ENCODE peak calls at places on chromosomes 5 and 9, in eight cellular contexts. H is HepG2, P is endothelial cell, G is brain microvascular endothelial cell, Y is GM10248, O is psoas muscle, V is uterus, C is GM13977. F is an unnamed sample.

GRCh38 chr5:54944364-54944763 is 41.0 kb downstream of the ESM1 start:
- DNase-seq in C (peak), G (peak), O (no peak), P (peak), V (no peak), Y (peak), H (no peak), F (peak)

GRCh38 chr5:73591102-73591695 is 25.7 kb downstream of the UTP15 start:
- DNase-seq in H (peak), P (peak), O (no peak), Y (peak), C (peak), V (peak), G (peak), F (peak)

GRCh38 chr9:106324596-106325280 is 538.2 kb upstream of the ZNF462 start:
- DNase-seq in V (no peak), C (no peak), Y (no peak), H (no peak), P (no peak), O (no peak), G (no peak), F (no peak)

GRCh38 chr9:35341585-35341984 is 148.3 kb upstream of the RUSC2 start:
- DNase-seq in G (peak), V (peak), Y (no peak), C (no peak), H (no peak), P (no peak), O (peak), F (peak)

GRCh38 chr5:55187370-55187769 is 14.4 kb upstream of the CDC20B start:
- DNase-seq in Y (no peak), V (no peak), O (no peak), P (no peak), H (no peak), G (no peak), C (no peak), F (peak)

GRCh38 chr5:178793696-178794095 is 63.2 kb upstream of the ZNF354A start:
- DNase-seq in G (no peak), C (no peak), V (no peak), P (no peak), Y (no peak), O (no peak), H (no peak), F (no peak)

GRCh38 chr5:126354012-126354856 is 69.0 kb upstream of the GRAMD2B start:
- DNase-seq in G (peak), H (peak), O (no peak), C (peak), P (no peak), V (no peak), Y (peak), F (peak)

GRCh38 chr5:7745882-7746735 is 104.8 kb downstream of the CFAP90 start:
- DNase-seq in Y (peak), C (peak), V (peak), O (peak), H (peak), P (peak), G (peak), F (peak)

GRCh38 chr9:97682242-97682641 is 14.9 kb downstream of the XPA start:
- DNase-seq in O (no peak), C (no peak), P (no peak), V (no peak), G (no peak), Y (no peak), H (no peak), F (no peak)

GRCh38 chr9:94167055-94167346 is 82.7 kb downstream of the PTPDC1 start:
- DNase-seq in C (no peak), G (no peak), H (peak), Y (no peak), V (no peak), O (no peak), P (peak), F (no peak)

GRCh38 chr5:21424907-21425306 is 1428.2 kb downstream of the CDH12 start:
- DNase-seq in O (no peak), V (no peak), P (no peak), H (no peak), C (no peak), G (no peak), Y (no peak), F (no peak)

GRCh38 chr5:21419383-21419782 is 1431.4 kb upstream of the CDH18 start:
- DNase-seq in C (no peak), G (no peak), P (no peak), H (no peak), V (no peak), Y (no peak), O (no peak), F (no peak)
- TF ChIP-seq CTCF in C (no peak), G (no peak), P (peak), H (no peak), V (no peak), Y (no peak), O (no peak), F (no peak)

DNA sequence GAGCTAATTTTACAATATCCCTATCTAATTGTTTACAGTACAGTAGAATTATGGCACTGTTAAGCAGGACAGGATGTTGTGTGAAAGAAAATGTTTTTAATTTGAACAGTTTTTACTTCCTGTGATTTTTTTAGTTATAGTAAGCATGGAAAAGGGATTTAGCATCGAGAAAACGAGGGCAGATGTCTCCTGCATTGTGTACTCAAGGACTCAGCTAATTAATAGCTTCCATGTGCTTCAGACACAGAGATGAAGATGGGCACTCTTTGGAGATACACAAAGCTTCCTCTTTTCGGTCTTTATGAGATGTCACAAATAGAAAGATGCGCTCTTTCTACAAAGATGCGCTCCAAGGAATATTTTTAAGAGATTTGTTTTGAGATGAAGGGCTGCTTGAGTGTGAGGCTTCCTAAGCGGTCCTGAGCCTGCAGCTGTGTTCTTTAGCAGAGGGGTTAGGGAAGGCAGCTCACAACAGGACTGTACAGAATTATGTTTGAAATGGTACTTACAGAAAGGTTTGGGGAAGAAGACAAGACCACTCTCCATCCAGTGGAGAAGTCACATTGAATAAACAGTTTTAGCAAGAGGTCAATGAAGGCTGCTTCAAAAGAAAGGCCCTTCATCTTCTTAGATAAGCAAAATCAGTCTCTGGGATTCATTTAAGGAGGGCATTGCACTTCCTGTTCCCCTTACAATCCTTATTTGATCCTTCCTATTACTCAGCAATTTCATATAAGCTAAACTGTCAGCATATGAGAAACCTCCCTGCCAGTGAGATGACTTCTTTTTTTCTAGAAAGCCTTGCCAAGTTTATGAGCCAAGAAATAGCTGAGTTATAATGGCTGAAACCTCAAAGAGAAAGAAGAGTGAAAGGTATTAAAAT is 311.5 kb downstream of the EFNA5 start:
- DNase-seq in C (no peak), O (no peak), G (peak), H (no peak), P (no peak), Y (no peak), V (no peak), F (peak)
- TF ChIP-seq CTCF in C (no peak), O (no peak), G (no peak), H (no peak), P (no peak), Y (no peak), V (no peak), F (no peak)

GRCh38 chr9:4197548-4197947 is 102.3 kb downstream of the GLIS3 start:
- DNase-seq in C (peak), P (no peak), V (no peak), O (no peak), Y (no peak), G (no peak), H (peak), F (no peak)
- TF ChIP-seq CTCF in C (peak), P (peak), V (no peak), O (no peak), Y (peak), G (peak), H (peak), F (peak)

DNA sequence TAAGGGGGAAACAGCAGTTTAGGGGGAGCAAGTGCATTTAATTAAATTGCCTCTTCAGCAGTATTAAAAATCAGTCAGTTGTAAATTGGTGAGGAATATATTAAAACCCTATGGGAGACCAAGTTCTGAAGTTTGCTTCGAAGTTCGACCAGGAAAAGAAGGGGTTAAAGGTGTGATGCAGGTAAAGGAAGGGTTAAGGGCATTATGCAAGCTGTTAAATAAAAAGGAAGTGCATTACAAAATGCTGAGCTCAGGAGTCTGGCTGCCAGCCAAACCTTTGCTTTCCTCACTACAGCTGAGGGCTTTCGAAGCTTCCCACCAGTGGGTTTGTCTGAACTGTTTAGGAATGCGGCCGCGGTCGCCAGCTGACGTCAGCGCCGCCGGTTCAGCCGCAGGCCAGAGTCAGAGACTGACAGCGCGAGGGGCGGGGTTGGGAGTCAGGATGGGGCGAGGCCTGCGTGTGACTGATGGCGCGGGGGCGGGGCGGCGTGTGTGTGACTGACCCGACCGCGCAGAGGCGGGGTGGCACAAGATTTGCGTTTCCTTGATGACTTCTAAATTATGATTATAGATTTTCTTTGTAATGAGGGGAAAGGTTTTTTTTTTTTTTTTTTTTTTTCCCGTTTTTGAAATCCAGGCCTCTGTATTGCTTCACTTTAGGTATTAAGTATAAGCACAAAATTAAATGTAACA is 76.6 kb downstream of the ZSWIM6 start:
- DNase-seq in Y (peak), V (peak), P (peak), O (peak), H (peak), C (peak), G (peak), F (peak)
- TF ChIP-seq CTCF in Y (no peak), V (no peak), P (no peak), O (no peak), H (no peak), C (no peak), G (no peak), F (no peak)

DNA sequence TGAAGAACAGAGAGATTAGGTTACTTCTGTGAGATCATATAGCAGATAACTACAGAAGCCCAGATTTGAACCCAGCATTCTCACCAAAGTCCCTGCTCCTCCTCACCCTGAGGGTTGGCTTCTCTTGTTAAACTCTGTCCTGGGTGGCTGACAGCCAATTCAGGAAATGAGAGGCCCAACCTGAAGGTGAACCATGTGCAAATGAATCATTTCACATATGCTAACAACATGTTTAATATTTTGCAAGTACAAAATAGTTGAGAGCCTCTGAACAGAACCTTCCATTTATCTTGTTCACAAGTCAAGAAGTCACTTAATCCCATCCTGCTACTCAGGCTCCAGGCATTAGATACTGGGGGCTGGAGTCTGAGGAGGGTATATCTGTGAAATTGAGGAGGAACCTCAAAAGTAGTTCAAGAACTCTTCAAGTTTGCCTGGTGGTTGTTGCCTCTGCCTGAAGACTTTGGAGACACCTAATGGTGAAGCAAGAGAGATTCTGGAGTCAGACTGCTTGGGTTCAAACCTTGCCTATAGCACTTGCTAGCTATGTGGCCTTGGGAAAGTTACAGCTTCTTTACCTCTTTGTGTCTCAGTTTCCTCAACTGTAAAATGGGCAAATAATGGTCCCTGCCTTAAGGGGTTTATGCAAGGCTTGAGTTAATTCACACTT is 564.0 kb downstream of the PSAT1 start:
- DNase-seq in C (no peak), Y (no peak), O (no peak), P (no peak), G (peak), V (no peak), H (no peak), F (peak)
- TF ChIP-seq CTCF in C (peak), Y (no peak), O (no peak), P (no peak), G (peak), V (no peak), H (no peak), F (no peak)

DNA sequence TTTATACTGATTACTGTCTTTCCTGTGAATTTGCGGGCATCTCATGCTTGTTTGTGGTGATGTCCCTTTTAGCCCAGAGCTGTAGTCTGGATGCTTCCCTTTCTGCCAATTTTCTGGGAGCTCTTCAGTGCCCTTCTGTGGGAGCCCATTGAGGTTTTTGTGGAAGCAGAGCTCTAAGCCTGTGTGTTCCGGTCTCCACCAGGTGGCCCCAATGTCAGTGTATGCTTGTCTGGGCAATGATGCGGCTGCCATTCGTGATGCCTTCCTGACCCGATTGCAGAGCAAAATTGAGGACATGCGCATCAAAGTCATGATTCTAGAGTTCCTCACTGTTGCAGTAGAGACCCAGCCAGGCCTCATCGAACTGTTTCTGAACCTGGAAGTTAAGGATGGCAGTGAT is 35.1 kb downstream of the SH3GLB2 start:
- DNase-seq in C (no peak), P (no peak), G (no peak), V (no peak), O (no peak), H (no peak), Y (no peak), F (peak)
- TF ChIP-seq CTCF in C (no peak), P (no peak), G (peak), V (no peak), O (peak), H (peak), Y (peak), F (peak)

DNA sequence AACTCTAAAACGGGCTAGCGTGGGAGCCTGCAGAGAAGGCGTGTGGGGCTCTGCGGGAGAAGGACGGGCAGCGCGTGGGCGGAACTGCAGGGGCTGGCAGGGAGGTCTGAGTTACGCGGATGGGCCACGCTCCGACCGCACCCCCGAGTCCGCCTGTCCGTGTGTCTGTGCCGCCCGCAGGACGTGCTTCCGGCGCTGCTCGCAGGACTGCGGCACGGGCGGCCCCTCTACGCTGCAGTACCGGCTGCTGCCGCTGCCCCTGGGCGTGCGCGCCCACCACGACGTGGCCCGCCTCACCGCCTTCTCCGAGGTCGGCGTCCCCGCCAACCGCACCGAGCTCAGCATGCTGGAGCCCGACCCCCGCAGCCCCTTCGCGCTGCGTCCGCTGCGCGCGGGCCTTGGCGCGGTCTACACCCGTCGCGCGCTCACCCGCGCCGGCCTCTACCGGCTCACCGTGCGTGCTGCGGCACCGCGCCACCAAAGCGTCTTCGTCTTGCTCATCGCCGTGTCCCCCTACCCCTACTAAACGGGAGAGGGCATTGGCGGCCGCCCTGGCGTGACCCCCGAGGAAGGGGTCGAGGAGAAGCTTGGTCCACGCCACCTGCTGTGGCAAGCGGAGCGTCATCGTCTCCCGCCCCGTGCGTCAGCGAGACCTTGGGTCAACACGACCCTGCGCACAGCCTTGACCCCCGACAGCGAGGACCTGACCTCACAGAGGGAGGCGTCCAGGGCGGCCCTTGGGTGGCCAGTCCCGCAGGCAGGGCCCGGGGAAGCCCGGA is 11.4 kb upstream of the ASS1 start:
- DNase-seq in P (peak), O (peak), H (no peak), Y (no peak), C (peak), G (peak), V (no peak), F (peak)
- TF ChIP-seq CTCF in P (peak), O (peak), H (peak), Y (no peak), C (peak), G (peak), V (peak), F (peak)

DNA sequence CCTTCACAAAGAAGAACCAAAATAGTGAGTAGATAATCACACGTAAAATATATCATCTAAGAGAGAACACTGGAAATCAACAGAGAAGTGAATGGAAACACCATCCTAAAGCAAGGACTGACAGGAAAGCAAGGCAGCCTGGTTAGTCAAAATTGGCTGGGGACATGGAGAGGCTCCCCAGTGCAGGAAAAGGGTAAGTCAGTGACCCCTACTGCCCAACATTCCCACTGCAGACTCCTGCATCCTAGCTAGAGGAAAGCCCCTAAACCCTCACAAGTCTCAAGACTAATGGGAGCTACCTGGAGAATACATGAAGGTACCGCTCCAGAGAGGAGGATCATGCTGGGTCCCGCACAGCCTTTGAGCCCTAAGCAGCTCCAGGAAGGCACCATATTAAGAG is 60.1 kb downstream of the ZDHHC21 start:
- DNase-seq in G (no peak), V (no peak), Y (no peak), H (no peak), O (no peak), P (no peak), C (no peak), F (no peak)
- TF ChIP-seq CTCF in G (no peak), V (no peak), Y (no peak), H (no peak), O (no peak), P (no peak), C (no peak), F (no peak)

F was measured in fibroblast of villous mesenchyme.